ENCODE peak calls at places on chromosomes 16 and 17, in six cellular contexts. W is sigmoid colon, L is adrenal gland, V is stomach, D is gastrocnemius medialis, Q is breast epithelium. F is an unnamed sample.

GRCh38 chr17:47778184-47778635 is 43.4 kb downstream of the OSBPL7 start:
- DNase-seq in W (no peak), V (no peak), D (no peak), L (no peak), Q (no peak), F (no peak)

GRCh38 chr16:48556913-48557351 is 53.0 kb downstream of the N4BP1 start:
- DNase-seq in W (no peak), L (no peak), V (no peak), D (no peak), Q (no peak), F (peak)

GRCh38 chr16:51120289-51121008 is 30.6 kb downstream of the SALL1 start:
- DNase-seq in D (no peak), L (no peak), V (no peak), W (no peak), Q (no peak), F (no peak)

GRCh38 chr17:44122825-44123355 is 551 bp downstream of the HDAC5 start:
- DNase-seq in V (no peak), Q (no peak), L (no peak), W (no peak), D (no peak), F (peak)

GRCh38 chr17:69173118-69173517 is 31.4 kb upstream of the ABCA6 start:
- DNase-seq in D (no peak), Q (no peak), W (no peak), V (no peak), L (no peak), F (no peak)

GRCh38 chr16:12160815-12161550 is 184.4 kb downstream of the SNX29 start:
- DNase-seq in L (no peak), Q (no peak), V (no peak), D (no peak), W (no peak), F (no peak)

GRCh38 chr16:29900888-29901606 is 759 bp downstream of the ASPHD1 start:
- DNase-seq in L (no peak), V (peak), D (no peak), W (no peak), Q (no peak), F (no peak)

GRCh38 chr16:27773344-27773743 is 223.4 kb downstream of the KATNIP start:
- DNase-seq in V (no peak), L (no peak), Q (no peak), D (no peak), W (no peak), F (no peak)

GRCh38 chr17:39674702-39675389 is 6.6 kb downstream of the PNMT start:
- DNase-seq in V (peak), D (no peak), W (no peak), Q (peak), L (no peak), F (peak)

GRCh38 chr16:63921737-63922136 is 1200.1 kb downstream of the CDH11 start:
- DNase-seq in Q (no peak), D (no peak), L (no peak), V (no peak), W (no peak), F (no peak)

GRCh38 chr16:72302352-72302751 is 130.4 kb upstream of the PMFBP1 start:
- DNase-seq in D (no peak), W (no peak), L (no peak), V (no peak), Q (no peak), F (no peak)

GRCh38 chr17:35889818-35890773 is 9.9 kb upstream of the CCL5 start:
- DNase-seq in L (peak), D (no peak), W (no peak), V (peak), Q (no peak), F (no peak)

GRCh38 chr17:33927732-33928133 is 327.4 kb upstream of the CCL2 start:
- DNase-seq in L (no peak), Q (no peak), D (no peak), W (no peak), V (no peak), F (peak)

GRCh38 chr17:77725851-77726250 is 232.7 kb upstream of the TNRC6C start:
- DNase-seq in D (no peak), V (no peak), W (no peak), Q (no peak), L (no peak), F (no peak)

GRCh38 chr16:68731569-68732067 is 5.5 kb upstream of the CDH1 start:
- DNase-seq in V (no peak), Q (no peak), W (no peak), L (no peak), D (no peak), F (peak)

GRCh38 chr16:88772871-88773811 is 11.9 kb downstream of the PIEZO1 start:
- DNase-seq in D (peak), L (peak), Q (no peak), V (no peak), W (peak), F (peak)

GRCh38 chr17:61486135-61487120 is 34.2 kb downstream of the TBX4 start:
- DNase-seq in L (no peak), Q (no peak), W (no peak), D (no peak), V (peak), F (no peak)

GRCh38 chr17:3675886-3676285 is 7.3 kb downstream of the EMC6 start:
- DNase-seq in D (no peak), V (no peak), W (no peak), L (no peak), Q (no peak), F (no peak)

GRCh38 chr17:35519442-35519841 is 18.0 kb downstream of the SLFN12L start:
- DNase-seq in W (no peak), V (no peak), Q (no peak), D (no peak), L (no peak), F (no peak)

GRCh38 chr17:63140255-63140654 is 174.2 kb downstream of the TANC2 start:
- DNase-seq in Q (no peak), L (peak), V (no peak), W (no peak), D (no peak), F (no peak)

GRCh38 chr16:71467810-71468209 is 5.8 kb upstream of the ZNF23 start:
- DNase-seq in Q (no peak), L (no peak), D (no peak), W (no peak), V (no peak), F (peak)

GRCh38 chr16:22123146-22123545 is 30.8 kb downstream of the VWA3A start:
- DNase-seq in L (no peak), W (no peak), V (no peak), Q (no peak), D (no peak), F (no peak)

GRCh38 chr16:29994613-29995329 is 646 bp downstream of the HIRIP3 start:
- DNase-seq in W (peak), Q (no peak), L (peak), V (peak), D (no peak), F (no peak)

GRCh38 chr17:2510559-2510958 is 1.1 kb downstream of the METTL16 start:
- DNase-seq in V (no peak), Q (no peak), W (no peak), L (no peak), D (no peak), F (peak)

GRCh38 chr17:2508035-2508434 is 3.7 kb downstream of the METTL16 start:
- DNase-seq in W (no peak), V (no peak), L (no peak), Q (no peak), D (no peak), F (no peak)

GRCh38 chr17:2511138-2511461 is 588 bp downstream of the METTL16 start:
- DNase-seq in Q (no peak), V (no peak), W (no peak), D (no peak), L (no peak), F (no peak)

GRCh38 chr17:2517539-2517938 is 5.9 kb upstream of the METTL16 start:
- DNase-seq in L (no peak), Q (no peak), W (peak), D (no peak), V (no peak), F (no peak)

DNA sequence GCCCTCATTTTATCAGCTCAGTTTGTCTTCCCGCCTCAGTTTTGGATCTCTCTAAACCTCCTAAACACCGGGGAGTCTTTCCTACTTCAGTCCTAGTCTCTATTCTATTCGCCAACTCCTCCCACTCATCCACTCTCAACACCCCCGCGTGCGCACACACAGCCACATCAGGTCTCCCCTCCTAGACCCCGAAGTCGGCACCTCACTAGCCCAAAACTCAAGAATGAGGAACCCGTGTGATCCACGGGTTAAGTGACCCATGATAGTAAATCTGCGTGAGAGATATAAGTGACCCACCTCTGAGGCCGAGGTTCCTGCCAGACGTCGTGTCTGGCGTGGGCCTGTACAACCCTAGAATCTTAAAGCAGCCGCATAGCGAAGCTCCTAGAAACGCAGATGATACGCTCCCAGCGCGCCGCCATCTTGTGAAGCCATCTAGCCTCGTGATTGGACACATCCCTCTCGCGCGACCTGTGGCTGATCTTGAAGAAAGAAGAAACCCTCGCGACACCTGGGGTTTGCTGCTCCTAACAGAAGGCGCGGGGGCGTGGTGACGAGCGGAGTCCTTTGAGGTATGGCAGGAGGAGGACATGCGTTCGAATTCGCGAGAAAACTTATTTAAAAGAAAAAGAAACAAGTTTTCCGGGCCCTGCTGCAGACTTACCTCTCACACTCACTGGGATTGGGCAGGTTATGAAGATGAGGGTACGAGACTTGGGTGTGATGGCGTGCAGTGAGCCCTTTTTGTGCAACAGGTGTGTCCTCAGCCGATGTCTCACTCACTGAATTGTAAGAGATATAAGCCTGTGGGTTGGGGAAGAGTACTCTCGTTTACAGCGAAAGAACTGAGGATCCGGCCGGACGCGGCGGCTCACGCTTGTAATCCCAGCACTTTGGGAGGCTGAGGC is at the start of gene METTL16:
- DNase-seq in D (peak), W (peak), Q (peak), L (peak), V (peak), F (peak)
- TF ChIP-seq POLR2A in D (peak), W (peak), Q (peak), L (peak), V (no peak), F (peak)

GRCh38 chr16:2520097-2520783 is at the start of gene AMDHD2:
- DNase-seq in V (peak), D (peak), L (peak), Q (peak), W (peak), F (peak)
- TF ChIP-seq POLR2A in V (no peak), D (peak), L (peak), Q (no peak), W (no peak), F (no peak)

GRCh38 chr16:20763461-20764232 is at the start of gene ACSM3:
- DNase-seq in L (peak), D (peak), Q (no peak), V (peak), W (peak), F (peak)

GRCh38 chr16:20767577-20767976 is 3.8 kb downstream of the ACSM3 start:
- DNase-seq in V (no peak), L (no peak), Q (no peak), D (no peak), W (no peak), F (no peak)

GRCh38 chr16:20768121-20768520 is 4.3 kb downstream of the ACSM3 start:
- DNase-seq in D (no peak), L (no peak), V (no peak), Q (no peak), W (no peak), F (no peak)

GRCh38 chr16:20766294-20766693 is 2.5 kb downstream of the ACSM3 start:
- DNase-seq in L (no peak), V (no peak), D (no peak), W (no peak), Q (no peak), F (no peak)

GRCh38 chr16:20765732-20766131 is 1.9 kb downstream of the ACSM3 start:
- DNase-seq in V (no peak), W (no peak), L (no peak), D (no peak), Q (no peak), F (no peak)
- TF ChIP-seq POLR2A in V (no peak), W (no peak), L (no peak), D (no peak), Q (no peak), F (no peak)

GRCh38 chr16:1152123-1152638 is 725 bp upstream of the CACNA1H start:
- DNase-seq in W (peak), L (no peak), Q (no peak), V (no peak), D (no peak), F (peak)
- TF ChIP-seq POLR2A in W (no peak), L (no peak), Q (no peak), V (no peak), D (no peak), F (no peak)

GRCh38 chr17:50144346-50144745 is 6.1 kb downstream of the PPP1R9B start:
- DNase-seq in W (no peak), L (no peak), Q (no peak), V (no peak), D (no peak), F (no peak)

GRCh38 chr17:50144845-50145531 is 5.5 kb downstream of the PPP1R9B start:
- DNase-seq in W (no peak), L (peak), D (peak), Q (peak), V (peak), F (peak)

GRCh38 chr17:50146230-50146926 is 4.1 kb downstream of the PPP1R9B start:
- DNase-seq in L (no peak), Q (no peak), W (no peak), V (no peak), D (no peak), F (no peak)

GRCh38 chr17:50146927-50147640 is 3.4 kb downstream of the PPP1R9B start:
- DNase-seq in V (no peak), L (no peak), W (no peak), Q (no peak), D (no peak), F (no peak)

DNA sequence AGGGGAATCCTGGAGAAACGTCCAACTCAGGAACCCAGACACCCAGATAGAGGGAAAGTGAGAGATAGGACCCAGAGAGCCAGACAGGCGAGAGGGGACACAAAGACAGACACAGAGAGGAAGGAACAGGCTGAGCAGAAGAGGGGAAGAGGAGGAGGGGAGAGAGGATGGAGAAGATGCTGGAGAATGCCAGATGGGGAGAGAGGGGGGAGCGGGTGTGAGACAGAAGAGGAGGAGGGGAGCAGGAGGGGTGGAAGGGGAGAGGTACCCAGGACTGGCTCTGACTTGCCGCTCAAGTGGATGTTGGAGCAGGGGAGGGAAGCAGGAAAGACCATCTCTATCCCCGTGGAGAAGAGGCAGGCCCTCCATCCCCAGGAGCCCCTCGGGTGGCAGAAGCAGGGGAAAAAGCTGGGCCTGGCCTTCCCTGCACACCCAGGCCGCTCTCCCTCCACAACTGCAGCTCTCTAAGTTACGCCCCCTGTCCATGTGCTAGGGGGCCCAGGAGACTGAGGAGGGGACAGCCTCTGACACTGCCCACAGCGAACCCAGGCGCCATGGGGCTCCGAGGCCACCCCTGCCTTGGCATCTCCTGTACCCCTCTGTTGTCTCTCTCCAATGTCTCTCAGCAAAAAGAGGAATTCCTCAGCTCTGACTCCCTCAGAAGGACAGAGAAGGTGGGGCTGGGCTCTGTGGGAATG is 4.8 kb downstream of the PPP1R9B start:
- DNase-seq in V (no peak), Q (no peak), D (no peak), W (no peak), L (no peak), F (no peak)
- TF ChIP-seq POLR2A in V (no peak), Q (no peak), D (no peak), W (no peak), L (no peak), F (no peak)

DNA sequence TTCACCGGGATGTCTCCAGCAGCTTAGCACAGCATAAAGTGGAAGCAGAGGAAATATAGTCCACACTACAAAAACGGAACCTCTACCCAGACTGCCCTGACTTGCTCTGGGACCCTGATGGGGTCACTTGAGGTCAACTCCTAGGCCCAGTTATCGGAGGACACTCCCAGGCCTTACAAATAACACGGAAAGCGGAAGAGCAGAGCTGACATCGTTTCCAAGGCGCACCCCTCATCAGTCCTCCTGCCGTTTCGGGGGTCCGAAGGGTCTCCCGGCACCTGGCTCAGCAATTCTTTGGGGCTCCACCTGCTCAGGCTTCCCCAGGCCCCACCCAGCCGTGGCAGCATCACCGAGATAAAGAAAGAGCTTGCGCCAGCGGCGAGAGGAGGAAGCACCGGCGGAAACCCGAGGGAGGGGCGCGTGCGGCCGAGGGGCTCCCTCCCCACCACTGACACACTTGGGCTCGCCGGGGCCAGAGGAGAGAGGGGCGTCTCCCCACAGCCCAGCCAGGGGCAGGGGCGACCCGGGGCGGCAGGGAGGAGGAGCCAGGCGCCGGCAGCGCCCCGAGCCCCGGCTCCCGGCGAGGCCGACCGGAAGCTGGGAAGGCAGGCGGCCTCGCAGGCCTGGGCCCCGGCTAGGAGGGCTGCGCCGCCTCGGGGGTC is 727 bp downstream of the CORO7 start:
- DNase-seq in V (peak), D (no peak), Q (no peak), W (no peak), L (peak), F (peak)
- TF ChIP-seq POLR2A in V (no peak), D (peak), Q (no peak), W (no peak), L (no peak), F (no peak)

DNA sequence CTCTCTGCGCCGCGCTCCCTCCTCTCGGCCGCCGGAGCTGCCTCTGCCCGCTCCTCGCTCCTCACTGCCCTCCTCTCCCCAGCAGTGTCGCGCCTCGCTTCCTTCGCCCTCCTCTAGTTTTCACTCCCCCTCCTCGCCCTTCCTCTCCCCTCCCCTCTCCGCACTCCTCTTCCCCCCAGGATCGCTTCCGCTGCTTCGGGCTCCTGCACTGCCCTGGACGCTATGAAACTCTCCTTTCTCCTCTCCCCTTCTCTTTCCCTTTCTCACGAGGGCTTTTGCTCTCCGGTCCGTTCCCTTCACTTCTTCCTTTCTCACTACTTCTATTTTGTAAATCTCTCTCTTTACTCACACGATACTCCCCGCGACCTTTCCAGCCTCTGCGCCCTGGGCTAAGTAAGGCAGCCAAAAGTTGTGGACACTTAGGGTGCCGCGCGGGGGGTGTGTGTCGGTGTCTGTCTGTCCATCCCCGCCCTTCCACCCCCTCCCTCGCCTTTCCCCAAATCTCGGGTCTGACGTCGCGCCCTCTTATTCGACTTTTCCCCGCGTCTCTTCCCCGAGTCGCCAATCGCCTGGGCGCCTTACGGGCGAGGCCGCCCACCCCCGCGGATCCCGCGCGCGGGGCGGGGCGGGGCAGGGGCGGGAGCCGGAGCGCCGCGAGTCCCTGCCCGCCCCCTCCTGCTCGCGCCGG is at the start of gene IRX3:
- DNase-seq in L (peak), Q (peak), V (peak), W (no peak), D (peak), F (no peak)
- TF ChIP-seq POLR2A in L (no peak), Q (peak), V (no peak), W (no peak), D (peak), F (no peak)